ENCODE peak calls at places on chromosomes 13 and 19, in seven cellular contexts. One of them, this sample, is unnamed.

GRCh38 chr13:97261254-97262015 is 39.3 kb downstream of the MBNL2 start:
- DNase-seq in brain microvascular endothelial cell: no peak
- DNase-seq in AG04450: no peak
- DNase-seq in fibroblast of the aortic adventitia: no peak
- DNase-seq in breast epithelium: no peak
- DNase-seq in cardiac fibroblast: no peak
- DNase-seq in CD8-positive, alpha-beta T cell: peak; percentile 35
- DNase-seq in this sample: no peak

GRCh38 chr13:42036711-42037110 is 11.7 kb upstream of the DGKH start:
- DNase-seq in brain microvascular endothelial cell: no peak
- DNase-seq in AG04450: no peak
- DNase-seq in fibroblast of the aortic adventitia: no peak
- DNase-seq in breast epithelium: no peak
- DNase-seq in cardiac fibroblast: no peak
- DNase-seq in CD8-positive, alpha-beta T cell: no peak
- DNase-seq in this sample: no peak

GRCh38 chr13:95485045-95485517 is 67.4 kb upstream of the CLDN10 start:
- DNase-seq in brain microvascular endothelial cell: peak; percentile 18
- DNase-seq in AG04450: no peak
- DNase-seq in fibroblast of the aortic adventitia: no peak
- DNase-seq in breast epithelium: no peak
- DNase-seq in cardiac fibroblast: peak; percentile 45
- DNase-seq in CD8-positive, alpha-beta T cell: no peak
- DNase-seq in this sample: no peak

GRCh38 chr13:100815476-100816046 is 141.0 kb upstream of the TMTC4 start:
- DNase-seq in brain microvascular endothelial cell: no peak
- DNase-seq in AG04450: no peak
- DNase-seq in fibroblast of the aortic adventitia: peak; percentile 69
- DNase-seq in breast epithelium: no peak
- DNase-seq in cardiac fibroblast: no peak
- DNase-seq in CD8-positive, alpha-beta T cell: no peak
- DNase-seq in this sample: no peak

GRCh38 chr19:51573331-51573730 is 2.2 kb downstream of the ZNF175 start:
- DNase-seq in brain microvascular endothelial cell: peak; percentile 22
- DNase-seq in AG04450: no peak
- DNase-seq in fibroblast of the aortic adventitia: peak; percentile 11
- DNase-seq in breast epithelium: no peak
- DNase-seq in cardiac fibroblast: peak; percentile 46
- DNase-seq in CD8-positive, alpha-beta T cell: no peak
- DNase-seq in this sample: no peak

GRCh38 chr13:40172149-40172591 is 494.3 kb downstream of the FOXO1 start:
- DNase-seq in brain microvascular endothelial cell: no peak
- DNase-seq in AG04450: no peak
- DNase-seq in fibroblast of the aortic adventitia: no peak
- DNase-seq in breast epithelium: peak; percentile 60
- DNase-seq in cardiac fibroblast: no peak
- DNase-seq in CD8-positive, alpha-beta T cell: no peak
- DNase-seq in this sample: no peak

GRCh38 chr13:75486654-75487053 is 4.7 kb upstream of the TBC1D4 start:
- DNase-seq in brain microvascular endothelial cell: no peak
- DNase-seq in AG04450: no peak
- DNase-seq in fibroblast of the aortic adventitia: no peak
- DNase-seq in breast epithelium: no peak
- DNase-seq in cardiac fibroblast: no peak
- DNase-seq in CD8-positive, alpha-beta T cell: no peak
- DNase-seq in this sample: no peak

GRCh38 chr13:52414963-52415362 is 9.0 kb upstream of the THSD1 start:
- DNase-seq in brain microvascular endothelial cell: peak; percentile 58
- DNase-seq in AG04450: no peak
- DNase-seq in fibroblast of the aortic adventitia: peak; percentile 77
- DNase-seq in breast epithelium: peak; percentile 28
- DNase-seq in cardiac fibroblast: peak; percentile 85
- DNase-seq in CD8-positive, alpha-beta T cell: no peak
- DNase-seq in this sample: no peak

GRCh38 chr19:18274303-18274775 is at the start of gene IQCN:
- DNase-seq in brain microvascular endothelial cell: peak; percentile 29
- DNase-seq in AG04450: no peak
- DNase-seq in fibroblast of the aortic adventitia: peak; percentile 43
- DNase-seq in breast epithelium: peak; percentile 61
- DNase-seq in cardiac fibroblast: peak; percentile 55
- DNase-seq in CD8-positive, alpha-beta T cell: peak; percentile 57
- DNase-seq in this sample: peak; percentile 65

GRCh38 chr13:40178130-40178529 is 488.3 kb downstream of the FOXO1 start:
- DNase-seq in brain microvascular endothelial cell: no peak
- DNase-seq in AG04450: no peak
- DNase-seq in fibroblast of the aortic adventitia: no peak
- DNase-seq in breast epithelium: no peak
- DNase-seq in cardiac fibroblast: no peak
- DNase-seq in CD8-positive, alpha-beta T cell: no peak
- DNase-seq in this sample: no peak

GRCh38 chr19:17580470-17581000 is 25.1 kb downstream of the COLGALT1 start:
- DNase-seq in brain microvascular endothelial cell: no peak
- DNase-seq in AG04450: no peak
- DNase-seq in fibroblast of the aortic adventitia: no peak
- DNase-seq in breast epithelium: no peak
- DNase-seq in cardiac fibroblast: no peak
- DNase-seq in CD8-positive, alpha-beta T cell: no peak
- DNase-seq in this sample: no peak

GRCh38 chr19:51022526-51022925 is 3.0 kb upstream of the KLK10 start:
- DNase-seq in brain microvascular endothelial cell: no peak
- DNase-seq in AG04450: no peak
- DNase-seq in fibroblast of the aortic adventitia: no peak
- DNase-seq in breast epithelium: no peak
- DNase-seq in cardiac fibroblast: no peak
- DNase-seq in CD8-positive, alpha-beta T cell: no peak
- DNase-seq in this sample: no peak

GRCh38 chr19:27971071-27971470 is 1241.9 kb downstream of the UQCRFS1 start:
- DNase-seq in brain microvascular endothelial cell: peak; percentile 63
- DNase-seq in AG04450: no peak
- DNase-seq in fibroblast of the aortic adventitia: peak; percentile 28
- DNase-seq in breast epithelium: no peak
- DNase-seq in cardiac fibroblast: peak; percentile 7
- DNase-seq in CD8-positive, alpha-beta T cell: no peak
- DNase-seq in this sample: no peak

GRCh38 chr13:106311004-106311403 is 224.5 kb downstream of the EFNB2 start:
- DNase-seq in brain microvascular endothelial cell: no peak
- DNase-seq in AG04450: no peak
- DNase-seq in fibroblast of the aortic adventitia: no peak
- DNase-seq in breast epithelium: no peak
- DNase-seq in cardiac fibroblast: peak; percentile 6
- DNase-seq in CD8-positive, alpha-beta T cell: no peak
- DNase-seq in this sample: no peak

GRCh38 chr19:23777216-23777615 is 18.5 kb upstream of the ZNF681 start:
- DNase-seq in brain microvascular endothelial cell: no peak
- DNase-seq in AG04450: no peak
- DNase-seq in fibroblast of the aortic adventitia: no peak
- DNase-seq in breast epithelium: no peak
- DNase-seq in cardiac fibroblast: no peak
- DNase-seq in CD8-positive, alpha-beta T cell: no peak
- DNase-seq in this sample: no peak

GRCh38 chr13:102128216-102128800 is 273.5 kb downstream of the FGF14 start:
- DNase-seq in brain microvascular endothelial cell: no peak
- DNase-seq in AG04450: no peak
- DNase-seq in fibroblast of the aortic adventitia: peak; percentile 57
- DNase-seq in breast epithelium: no peak
- DNase-seq in cardiac fibroblast: peak; percentile 37
- DNase-seq in CD8-positive, alpha-beta T cell: no peak
- DNase-seq in this sample: no peak

GRCh38 chr19:55614711-55615552 is 9.4 kb downstream of the ZNF784 start:
- DNase-seq in brain microvascular endothelial cell: no peak
- DNase-seq in AG04450: no peak
- DNase-seq in fibroblast of the aortic adventitia: no peak
- DNase-seq in breast epithelium: no peak
- DNase-seq in cardiac fibroblast: no peak
- DNase-seq in CD8-positive, alpha-beta T cell: no peak
- DNase-seq in this sample: no peak

DNA sequence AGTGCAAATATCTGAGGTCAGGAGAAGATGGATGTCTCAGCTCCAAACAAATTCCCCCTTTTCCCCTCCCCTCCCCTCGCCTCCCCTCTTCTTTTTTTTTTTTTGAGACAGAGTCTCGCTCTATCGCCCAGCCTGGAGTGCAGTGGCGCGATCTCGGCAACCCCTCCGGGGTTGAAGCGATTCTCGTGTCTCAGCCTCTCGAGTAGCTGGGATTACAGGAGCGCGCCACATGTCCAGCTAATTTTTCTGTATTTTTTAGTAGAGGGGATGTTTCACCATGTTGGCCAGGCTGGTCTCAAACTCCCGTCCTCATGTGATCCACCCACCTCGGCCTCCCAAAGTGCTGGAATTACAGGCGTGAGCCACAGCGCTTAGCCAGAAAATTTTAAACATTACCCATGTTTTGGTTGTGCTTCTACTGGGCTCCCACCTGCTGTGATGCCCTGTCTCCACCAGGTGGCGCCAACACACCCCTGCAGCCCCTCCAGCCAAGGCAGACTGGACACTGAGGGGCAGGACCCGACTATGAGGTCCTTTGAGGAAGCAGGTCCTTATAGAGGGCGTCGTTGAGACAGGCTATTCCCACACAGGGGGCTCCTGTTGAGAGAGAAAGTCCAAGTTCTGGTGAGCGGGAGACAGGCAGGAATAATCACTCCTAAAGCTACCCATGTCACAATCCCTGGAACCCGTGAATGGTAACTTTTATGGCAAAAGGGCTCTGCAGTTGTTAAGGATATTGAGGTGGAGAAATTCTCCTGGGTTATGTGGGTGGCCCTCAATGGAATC is 6.3 kb downstream of the ERICH4 start:
- DNase-seq in brain microvascular endothelial cell: peak; percentile 60
- DNase-seq in AG04450: peak; percentile 48
- DNase-seq in fibroblast of the aortic adventitia: peak; percentile 72
- DNase-seq in breast epithelium: peak; percentile 70
- DNase-seq in cardiac fibroblast: peak; percentile 75
- DNase-seq in CD8-positive, alpha-beta T cell: peak; percentile 50
- DNase-seq in this sample: peak; percentile 32
- H3K4me3 ChIP-seq in brain microvascular endothelial cell: peak overlapping the region; percentile 24
- H3K4me3 ChIP-seq in AG04450: peak overlapping the region; percentile 46
- H3K4me3 ChIP-seq in fibroblast of the aortic adventitia: peak overlapping the region; percentile 44
- H3K4me3 ChIP-seq in breast epithelium: peak overlapping the region; percentile 35
- H3K4me3 ChIP-seq in cardiac fibroblast: peak overlapping the region; percentile 26
- H3K4me3 ChIP-seq in CD8-positive, alpha-beta T cell: peak overlapping the region; percentile 37
- H3K4me3 ChIP-seq in this sample: peak overlapping the region; percentile 28

GRCh38 chr13:112903606-112904195 is 65.3 kb upstream of the MCF2L start:
- DNase-seq in brain microvascular endothelial cell: no peak
- DNase-seq in AG04450: no peak
- DNase-seq in fibroblast of the aortic adventitia: no peak
- DNase-seq in breast epithelium: no peak
- DNase-seq in cardiac fibroblast: no peak
- DNase-seq in CD8-positive, alpha-beta T cell: no peak
- DNase-seq in this sample: no peak
- H3K4me3 ChIP-seq in brain microvascular endothelial cell: no peak overlapping the region
- H3K4me3 ChIP-seq in AG04450: no peak overlapping the region
- H3K4me3 ChIP-seq in fibroblast of the aortic adventitia: no peak overlapping the region
- H3K4me3 ChIP-seq in breast epithelium: no peak overlapping the region
- H3K4me3 ChIP-seq in cardiac fibroblast: no peak overlapping the region
- H3K4me3 ChIP-seq in CD8-positive, alpha-beta T cell: no peak overlapping the region
- H3K4me3 ChIP-seq in this sample: no peak overlapping the region

DNA sequence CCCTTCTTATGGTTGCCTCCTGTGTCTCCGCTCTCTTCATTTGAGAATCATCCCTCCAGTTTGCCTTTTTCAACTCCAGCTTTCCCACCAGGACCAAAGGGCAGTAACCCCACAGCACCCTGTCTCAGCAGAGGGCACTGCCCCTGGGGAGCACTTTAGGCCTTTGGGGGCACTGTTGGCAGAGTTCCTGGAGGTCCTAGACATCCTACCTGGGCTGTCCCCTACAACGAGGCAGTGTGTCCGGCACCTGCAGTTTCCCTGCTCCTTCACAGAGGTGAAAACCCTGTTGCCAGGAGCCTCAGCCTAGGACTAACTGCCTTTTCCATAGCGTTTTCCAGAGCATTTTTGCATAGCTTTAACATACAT is 234.8 kb downstream of the TEX29 start:
- DNase-seq in brain microvascular endothelial cell: no peak
- DNase-seq in AG04450: no peak
- DNase-seq in fibroblast of the aortic adventitia: no peak
- DNase-seq in breast epithelium: no peak
- DNase-seq in cardiac fibroblast: no peak
- DNase-seq in CD8-positive, alpha-beta T cell: no peak
- DNase-seq in this sample: no peak
- H3K4me3 ChIP-seq in brain microvascular endothelial cell: no peak overlapping the region
- H3K4me3 ChIP-seq in AG04450: no peak overlapping the region
- H3K4me3 ChIP-seq in fibroblast of the aortic adventitia: no peak overlapping the region
- H3K4me3 ChIP-seq in breast epithelium: no peak overlapping the region
- H3K4me3 ChIP-seq in cardiac fibroblast: no peak overlapping the region
- H3K4me3 ChIP-seq in CD8-positive, alpha-beta T cell: no peak overlapping the region
- H3K4me3 ChIP-seq in this sample: no peak overlapping the region

GRCh38 chr19:4585556-4585955 is 26.1 kb upstream of the SEMA6B start:
- DNase-seq in brain microvascular endothelial cell: no peak
- DNase-seq in AG04450: no peak
- DNase-seq in fibroblast of the aortic adventitia: no peak
- DNase-seq in breast epithelium: no peak
- DNase-seq in cardiac fibroblast: no peak
- DNase-seq in CD8-positive, alpha-beta T cell: no peak
- DNase-seq in this sample: no peak

GRCh38 chr19:4586245-4586644 is 26.8 kb upstream of the SEMA6B start:
- DNase-seq in brain microvascular endothelial cell: no peak
- DNase-seq in AG04450: no peak
- DNase-seq in fibroblast of the aortic adventitia: no peak
- DNase-seq in breast epithelium: no peak
- DNase-seq in cardiac fibroblast: no peak
- DNase-seq in CD8-positive, alpha-beta T cell: no peak
- DNase-seq in this sample: no peak

GRCh38 chr19:4583961-4584669 is 24.6 kb upstream of the SEMA6B start:
- DNase-seq in brain microvascular endothelial cell: no peak
- DNase-seq in AG04450: no peak
- DNase-seq in fibroblast of the aortic adventitia: no peak
- DNase-seq in breast epithelium: no peak
- DNase-seq in cardiac fibroblast: peak; percentile 32
- DNase-seq in CD8-positive, alpha-beta T cell: no peak
- DNase-seq in this sample: no peak

GRCh38 chr19:4582980-4583842 is 23.7 kb upstream of the SEMA6B start:
- DNase-seq in brain microvascular endothelial cell: no peak
- DNase-seq in AG04450: no peak
- DNase-seq in fibroblast of the aortic adventitia: no peak
- DNase-seq in breast epithelium: no peak
- DNase-seq in cardiac fibroblast: no peak
- DNase-seq in CD8-positive, alpha-beta T cell: no peak
- DNase-seq in this sample: no peak

DNA sequence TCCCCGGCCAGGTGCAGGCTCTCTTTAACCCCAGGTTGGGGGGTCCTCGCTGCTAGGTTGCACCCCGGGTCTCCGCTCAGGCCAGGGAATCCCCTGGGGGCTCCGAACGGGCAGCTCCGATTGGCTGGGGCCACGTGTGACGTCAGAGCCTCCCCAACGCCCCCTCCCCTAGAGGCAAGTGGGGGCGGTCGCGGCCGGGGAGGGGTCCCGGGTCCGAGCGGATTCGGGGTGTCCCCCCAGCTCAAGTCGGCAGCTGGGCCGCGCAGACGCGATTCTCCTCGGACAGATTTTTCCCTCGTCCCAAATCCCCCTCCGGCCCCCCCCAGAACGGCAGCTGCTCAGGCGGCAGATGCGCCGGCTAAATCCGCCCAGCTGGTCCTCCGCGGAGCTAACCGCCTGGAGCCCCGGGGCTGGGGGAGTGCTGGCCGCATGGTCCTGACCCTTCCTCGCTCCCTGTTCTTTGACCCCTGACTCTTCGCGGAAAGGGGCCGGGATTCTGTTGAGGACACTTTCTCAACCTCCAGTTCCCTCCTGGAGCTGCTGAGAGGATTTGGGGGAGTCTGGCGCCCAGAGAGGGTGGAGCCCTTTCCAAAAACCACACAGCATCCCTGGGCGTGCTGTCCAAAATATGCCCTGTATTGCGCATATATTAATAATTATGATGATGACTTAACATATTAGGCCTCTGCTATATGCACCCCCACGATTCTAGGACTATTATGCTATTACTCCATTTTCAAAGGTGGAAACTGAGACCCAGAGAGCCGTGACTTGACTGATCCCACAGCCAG is 25.4 kb upstream of the SEMA6B start:
- DNase-seq in brain microvascular endothelial cell: no peak
- DNase-seq in AG04450: no peak
- DNase-seq in fibroblast of the aortic adventitia: no peak
- DNase-seq in breast epithelium: no peak
- DNase-seq in cardiac fibroblast: no peak
- DNase-seq in CD8-positive, alpha-beta T cell: no peak
- DNase-seq in this sample: no peak
- H3K4me3 ChIP-seq in brain microvascular endothelial cell: peak overlapping the region; percentile 32
- H3K4me3 ChIP-seq in AG04450: peak overlapping the region; percentile 59
- H3K4me3 ChIP-seq in fibroblast of the aortic adventitia: peak overlapping the region; percentile 57
- H3K4me3 ChIP-seq in breast epithelium: peak overlapping the region; percentile 42
- H3K4me3 ChIP-seq in cardiac fibroblast: peak overlapping the region; percentile 43
- H3K4me3 ChIP-seq in CD8-positive, alpha-beta T cell: peak overlapping the region; percentile 23
- H3K4me3 ChIP-seq in this sample: peak overlapping the region; percentile 34

This sample was measured in gastrocnemius medialis.